ENCODE peak calls at places on chromosome 9, in nine cellular contexts. B, W, O, T, P, H, Q, J and D are unnamed samples.

GRCh38 chr9:10268500-10269485 is 344.0 kb downstream of the PTPRD start:
- DNase-seq in P (no peak), H (peak; percentile 59), O (peak; percentile 7), J (no peak), W (no peak), B (no peak), T (peak; percentile 52), Q (no peak), D (no peak)

GRCh38 chr9:6243746-6244145 is 28.1 kb downstream of the IL33 start:
- DNase-seq in B (no peak), W (no peak), O (no peak), P (no peak), Q (no peak), T (no peak), J (no peak), H (no peak), D (no peak)

GRCh38 chr9:91359734-91360470 is 1.8 kb downstream of the AUH start:
- DNase-seq in P (no peak), H (no peak), W (no peak), O (no peak), J (no peak), Q (no peak), T (no peak), B (no peak), D (no peak)

GRCh38 chr9:130053504-130054427 is at the start of gene GPR107:
- DNase-seq in T (peak; percentile 89), W (peak; percentile 72), Q (peak; percentile 93), J (peak; percentile 54), H (peak; percentile 85), P (peak; percentile 90), O (peak; percentile 67), B (peak; percentile 83), D (peak; percentile 74)

GRCh38 chr9:70021026-70021571 is 22.5 kb upstream of the MAMDC2 start:
- DNase-seq in P (no peak), J (peak; percentile 67), W (no peak), T (no peak), O (no peak), H (no peak), Q (no peak), B (peak; percentile 31), D (peak; percentile 29)

GRCh38 chr9:135152608-135153337 is 65.3 kb downstream of the OLFM1 start:
- DNase-seq in B (no peak), J (no peak), T (no peak), W (no peak), H (peak; percentile 42), O (no peak), P (no peak), Q (peak; percentile 63), D (no peak)

GRCh38 chr9:88578486-88579362 is 43.7 kb downstream of the NXNL2 start:
- DNase-seq in O (peak; percentile 79), B (peak; percentile 84), P (peak; percentile 86), T (peak; percentile 83), J (peak; percentile 61), H (peak; percentile 85), W (peak; percentile 80), Q (peak; percentile 74), D (peak; percentile 76)

GRCh38 chr9:86321373-86321772 is 32.8 kb downstream of the TUT7 start:
- DNase-seq in T (no peak), P (no peak), B (no peak), Q (no peak), W (no peak), J (no peak), O (peak; percentile 64), H (no peak), D (no peak)

GRCh38 chr9:101235105-101235866 is 149.5 kb downstream of the BAAT start:
- DNase-seq in P (no peak), W (no peak), T (peak; percentile 66), H (no peak), O (peak; percentile 35), J (no peak), B (no peak), Q (no peak), D (no peak)

GRCh38 chr9:115250646-115251045 is 132.7 kb upstream of the TNC start:
- DNase-seq in J (no peak), O (no peak), T (no peak), H (no peak), P (no peak), Q (no peak), B (no peak), W (no peak), D (no peak)

GRCh38 chr9:91301161-91301560 is 60.6 kb downstream of the AUH start:
- DNase-seq in W (no peak), O (no peak), P (no peak), B (no peak), Q (no peak), J (no peak), T (no peak), H (no peak), D (no peak)

GRCh38 chr9:19512432-19512831 is 103.6 kb downstream of the ACER2 start:
- DNase-seq in W (no peak), P (no peak), Q (no peak), T (no peak), H (no peak), B (no peak), J (no peak), O (no peak), D (no peak)

GRCh38 chr9:106843361-106843760 is 19.6 kb upstream of the ZNF462 start:
- DNase-seq in Q (no peak), P (no peak), B (no peak), W (no peak), J (no peak), O (no peak), H (no peak), T (no peak), D (no peak)

GRCh38 chr9:16342621-16343020 is 527.8 kb downstream of the BNC2 start:
- DNase-seq in T (no peak), P (no peak), J (no peak), W (no peak), H (no peak), B (no peak), Q (no peak), O (no peak), D (no peak)
- H3K27ac ChIP-seq in T (no peak overlapping the region), P (no peak overlapping the region), J (no peak overlapping the region), W (peak overlapping the region; percentile 41), H (no peak overlapping the region), B (peak overlapping the region; percentile 82), Q (no peak overlapping the region), O (peak overlapping the region; percentile 96), D (no peak overlapping the region)

DNA sequence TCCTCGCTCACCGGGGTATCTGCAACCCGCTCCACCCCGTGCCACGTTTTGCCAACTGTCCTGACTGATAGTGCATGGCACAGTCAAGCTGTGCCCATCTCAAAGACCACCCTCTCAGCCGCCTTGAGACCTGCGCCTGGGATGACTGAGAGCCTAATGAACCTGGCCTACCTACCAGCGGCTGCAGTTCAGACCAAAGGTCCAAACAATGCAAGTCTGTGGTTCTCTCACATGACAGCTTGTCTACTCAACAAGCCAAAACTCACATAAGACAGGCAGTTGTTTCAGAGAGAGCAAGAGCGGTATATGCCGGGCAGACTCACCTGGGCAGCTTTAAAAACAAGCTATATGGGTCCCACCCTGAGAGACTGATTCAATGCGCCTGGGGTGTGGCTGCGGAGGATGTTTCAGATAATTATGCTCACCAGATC is 70.5 kb downstream of the EPB41L4B start:
- DNase-seq in O (no peak), P (no peak), W (no peak), Q (no peak), T (no peak), H (no peak), J (no peak), B (no peak), D (no peak)
- H3K27ac ChIP-seq in O (peak overlapping the region; percentile 88), P (no peak overlapping the region), W (no peak overlapping the region), Q (no peak overlapping the region), T (no peak overlapping the region), H (no peak overlapping the region), J (no peak overlapping the region), B (no peak overlapping the region), D (no peak overlapping the region)

GRCh38 chr9:125425901-125426515 is 164.4 kb downstream of the GAPVD1 start:
- DNase-seq in W (no peak), Q (no peak), J (no peak), T (no peak), P (no peak), H (no peak), B (no peak), O (no peak), D (no peak)

GRCh38 chr9:125428515-125429467 is 167.2 kb downstream of the GAPVD1 start:
- DNase-seq in B (no peak), T (no peak), Q (no peak), H (peak; percentile 93), J (no peak), O (no peak), W (no peak), P (peak; percentile 50), D (no peak)

GRCh38 chr9:125428060-125428481 is 166.4 kb downstream of the GAPVD1 start:
- DNase-seq in O (peak; percentile 42), B (peak; percentile 36), T (peak; percentile 87), H (peak; percentile 79), W (no peak), P (peak; percentile 58), Q (peak; percentile 88), J (no peak), D (no peak)

GRCh38 chr9:125426926-125427325 is 165.3 kb downstream of the GAPVD1 start:
- DNase-seq in T (no peak), H (no peak), Q (no peak), W (no peak), B (no peak), J (no peak), P (peak; percentile 39), O (no peak), D (no peak)

GRCh38 chr9:125427556-125427955 is 165.9 kb downstream of the GAPVD1 start:
- DNase-seq in O (no peak), W (no peak), T (no peak), H (no peak), P (peak; percentile 28), B (no peak), Q (no peak), J (no peak), D (no peak)
- H3K27ac ChIP-seq in O (no peak overlapping the region), W (no peak overlapping the region), T (no peak overlapping the region), H (no peak overlapping the region), P (no peak overlapping the region), B (no peak overlapping the region), Q (no peak overlapping the region), J (no peak overlapping the region), D (no peak overlapping the region)

DNA sequence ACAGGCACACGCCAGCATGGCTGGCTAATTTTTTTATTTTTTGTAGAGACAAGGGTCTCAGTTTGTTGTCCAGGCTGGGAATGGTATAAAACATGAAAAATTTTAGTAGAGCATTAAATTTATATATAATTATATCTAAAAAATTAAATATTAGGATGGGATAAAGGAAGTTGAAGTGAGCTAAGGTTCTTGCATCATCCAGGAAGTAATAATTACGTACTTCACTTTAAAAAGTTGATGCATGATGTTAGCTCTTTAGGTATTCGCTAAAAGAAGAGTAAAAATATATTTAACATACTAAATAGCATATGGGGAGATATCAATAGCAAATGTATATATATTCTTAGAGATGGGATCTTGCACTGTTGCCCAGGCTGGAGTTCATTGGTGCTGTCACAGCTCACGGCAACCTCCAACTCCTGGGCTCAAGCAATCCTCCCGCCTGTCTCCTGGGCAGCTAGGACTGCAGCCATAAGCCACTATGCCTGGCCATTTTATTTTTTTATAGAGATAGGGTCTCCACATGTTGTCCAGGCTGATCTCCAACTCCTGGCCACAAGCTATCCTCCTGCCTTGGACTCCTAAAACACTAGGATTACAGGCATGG is 12.3 kb downstream of the DCAF10 start:
- DNase-seq in W (no peak), P (no peak), H (no peak), O (no peak), B (no peak), Q (no peak), J (no peak), T (no peak), D (no peak)
- H3K27ac ChIP-seq in W (no peak overlapping the region), P (no peak overlapping the region), H (no peak overlapping the region), O (peak overlapping the region; percentile 44), B (no peak overlapping the region), Q (no peak overlapping the region), J (no peak overlapping the region), T (no peak overlapping the region), D (no peak overlapping the region)

GRCh38 chr9:4164356-4164755 is 135.5 kb downstream of the GLIS3 start:
- DNase-seq in J (no peak), B (no peak), T (no peak), Q (no peak), P (no peak), O (no peak), W (no peak), H (no peak), D (no peak)
- H3K27ac ChIP-seq in J (no peak overlapping the region), B (peak overlapping the region; percentile 39), T (no peak overlapping the region), Q (no peak overlapping the region), P (no peak overlapping the region), O (peak overlapping the region; percentile 74), W (no peak overlapping the region), H (no peak overlapping the region), D (no peak overlapping the region)